ENCODE peak calls at places on chromosomes 2 and 18, in four cellular contexts. W, M, L and Y are unnamed samples.
A peak's percentile ranks its signal among the peaks of the same experiment; 100 is the strongest.

GRCh38 chr2:166128156-166128505 is 311 bp upstream of the SCN1A start:
- DNase-seq in W (no peak), M (no peak), L (no peak), Y (no peak)

GRCh38 chr2:37634914-37635358 is 36.5 kb downstream of the CDC42EP3 start:
- DNase-seq in W (no peak), M (no peak), L (no peak), Y (no peak)

GRCh38 chr2:240557808-240558207 is at the start of gene ANKMY1:
- DNase-seq in W (peak; percentile 69), M (peak; percentile 10), L (peak; percentile 75), Y (no peak)

GRCh38 chr2:39492095-39492590 is 55.1 kb upstream of the MAP4K3 start:
- DNase-seq in W (peak; percentile 93), M (no peak), L (peak; percentile 94), Y (no peak)

GRCh38 chr2:207239222-207239674 is 73.5 kb upstream of the KLF7 start:
- DNase-seq in W (peak; percentile 100), M (no peak), L (peak; percentile 100), Y (no peak)

GRCh38 chr2:150572194-150572766 is 84.8 kb upstream of the RND3 start:
- DNase-seq in W (peak; percentile 9), M (no peak), L (no peak), Y (no peak)

GRCh38 chr2:30398084-30398483 is 49.0 kb upstream of the LCLAT1 start:
- DNase-seq in W (no peak), M (no peak), L (no peak), Y (no peak)

GRCh38 chr2:69054431-69054830 is 41.5 kb downstream of the ANTXR1 start:
- DNase-seq in W (peak; percentile 74), M (no peak), L (peak; percentile 23), Y (no peak)

GRCh38 chr2:15941483-15941853 is 1.1 kb downstream of the MYCN start:
- DNase-seq in W (no peak), M (peak; percentile 95), L (no peak), Y (no peak)

GRCh38 chr2:15939556-15939853 is 845 bp upstream of the MYCN start:
- DNase-seq in W (no peak), M (no peak), L (no peak), Y (no peak)

GRCh38 chr2:15938803-15939555 is 1.4 kb upstream of the MYCN start:
- DNase-seq in W (no peak), M (no peak), L (no peak), Y (no peak)

GRCh38 chr2:15940661-15941482 is 522 bp downstream of the MYCN start:
- DNase-seq in W (no peak), M (peak; percentile 60), L (no peak), Y (no peak)

DNA sequence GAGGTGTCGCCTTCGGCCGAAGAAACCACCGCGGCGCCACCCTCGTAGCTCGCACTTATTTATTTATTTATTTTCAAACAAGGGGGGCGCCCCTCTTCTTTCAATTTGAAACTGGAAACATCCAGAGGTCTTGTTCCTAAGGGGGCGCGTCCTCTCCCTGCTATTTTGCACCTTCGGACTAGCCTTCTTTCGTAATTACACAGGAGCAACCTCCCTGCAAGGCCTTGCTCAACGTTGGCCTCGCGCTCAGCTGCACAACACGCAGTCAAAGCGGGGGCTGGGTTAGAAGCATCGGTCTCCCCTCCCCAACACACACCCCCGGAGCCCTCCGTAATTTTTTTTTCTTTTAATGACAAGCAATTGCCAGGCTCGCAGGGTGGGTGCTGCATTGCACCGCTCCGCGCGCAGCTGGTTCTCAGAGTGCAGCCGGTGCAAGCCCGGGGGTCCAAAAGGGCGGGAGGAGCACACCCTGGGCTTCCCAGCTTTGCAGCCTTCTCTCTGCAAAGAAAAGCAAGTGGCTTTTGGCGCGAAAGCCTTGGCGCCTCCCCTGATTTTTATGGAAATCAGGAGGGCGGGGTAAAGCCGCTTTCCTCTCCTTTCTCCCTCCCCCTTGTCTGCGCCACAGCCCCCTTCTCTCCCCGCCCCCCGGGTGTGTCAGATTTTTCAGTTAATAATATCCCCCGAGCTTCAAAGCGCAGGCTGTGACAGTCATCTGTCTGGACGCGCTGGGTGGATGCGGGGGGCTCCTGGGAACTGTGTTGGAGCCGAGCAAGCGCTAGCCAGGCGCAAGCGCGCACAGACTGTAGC is at the start of gene MYCN:
- DNase-seq in W (peak; percentile 23), M (peak; percentile 99), L (peak; percentile 42), Y (no peak)
- TF ChIP-seq CTCF in W (peak; percentile 45), M (no peak), L (no peak), Y (no peak)

DNA sequence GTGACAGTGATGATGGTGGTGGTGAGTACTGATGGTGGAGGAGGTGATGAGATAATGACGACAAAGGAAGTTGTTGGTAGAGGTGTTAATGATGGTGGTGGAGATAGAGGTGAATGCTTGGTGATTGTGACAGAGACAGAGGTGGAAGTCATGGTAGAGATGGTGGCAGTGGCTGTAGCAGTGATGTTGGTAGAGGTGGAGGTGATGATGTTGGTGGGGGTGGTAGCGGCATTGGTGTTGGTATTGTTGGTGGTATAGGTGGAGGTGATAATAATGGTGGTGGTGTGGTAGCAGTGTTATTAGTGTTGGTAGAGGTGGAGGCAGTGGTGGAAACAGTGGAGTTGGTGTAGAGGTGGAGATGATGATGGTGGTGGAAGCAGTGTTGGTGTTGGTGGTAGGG is 36.4 kb downstream of the LYPD1 start:
- DNase-seq in W (no peak), M (no peak), L (no peak), Y (no peak)
- H3K4me3 ChIP-seq in W (no peak overlapping the region), M (no peak overlapping the region), L (no peak overlapping the region), Y (no peak overlapping the region)

GRCh38 chr18:14944838-14945237 is 196.9 kb downstream of the ANKRD30B start:
- DNase-seq in W (no peak), M (no peak), L (no peak), Y (no peak)
- TF ChIP-seq CTCF in W (no peak), M (no peak), L (no peak), Y (no peak)

DNA sequence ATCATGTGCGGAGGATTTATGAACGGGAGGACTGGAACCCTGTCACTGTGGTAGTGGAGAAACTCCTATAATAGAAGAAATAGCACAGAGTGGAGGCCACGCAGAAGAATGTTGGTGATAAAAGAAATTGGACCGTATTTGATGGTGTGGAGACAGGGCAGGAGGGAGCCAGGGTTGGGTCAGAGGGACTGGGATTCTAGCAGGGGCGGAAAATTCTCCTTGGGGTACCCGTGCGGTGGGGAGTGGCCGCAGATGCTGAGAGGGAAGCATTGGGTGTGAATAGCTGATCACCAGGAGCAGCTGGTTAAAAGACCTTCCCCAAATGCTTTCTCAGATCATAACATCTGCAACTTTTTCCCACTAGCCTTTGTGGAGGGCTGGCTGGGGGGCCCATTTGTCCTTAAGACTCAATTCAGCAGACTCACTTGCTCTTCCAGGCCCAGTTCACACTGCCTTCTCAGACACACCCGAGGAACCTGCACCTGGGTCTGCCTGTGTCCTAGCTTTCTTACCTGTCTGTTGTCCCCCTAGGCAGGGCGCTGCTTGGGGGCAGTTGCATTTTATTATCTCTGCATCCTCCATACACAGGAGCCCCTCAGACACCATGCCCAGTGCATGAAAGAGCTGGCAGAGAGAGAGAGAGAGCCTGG is 7.1 kb downstream of the SH3BP4 start:
- DNase-seq in W (no peak), M (no peak), L (no peak), Y (no peak)
- H3K4me3 ChIP-seq in W (no peak overlapping the region), M (no peak overlapping the region), L (no peak overlapping the region), Y (no peak overlapping the region)

GRCh38 chr2:139992078-139992477 is 1211.9 kb upstream of the NXPH2 start:
- DNase-seq in W (no peak), M (peak; percentile 22), L (no peak), Y (no peak)
- TF ChIP-seq CTCF in W (no peak), M (peak; percentile 47), L (no peak), Y (no peak)

GRCh38 chr18:77086656-77087390 is 45.8 kb downstream of the MBP start:
- DNase-seq in W (peak; percentile 11), M (no peak), L (no peak), Y (no peak)
- H3K4me3 ChIP-seq in W (peak overlapping the region; percentile 50), M (no peak overlapping the region), L (peak overlapping the region; percentile 42), Y (no peak overlapping the region)

GRCh38 chr18:57437782-57438668 is 2.9 kb downstream of the ONECUT2 start:
- DNase-seq in W (peak; percentile 35), M (peak; percentile 97), L (peak; percentile 70), Y (peak; percentile 44)
- TF ChIP-seq CTCF in W (peak; percentile 56), M (peak; percentile 95), L (peak; percentile 57), Y (peak; percentile 85)

DNA sequence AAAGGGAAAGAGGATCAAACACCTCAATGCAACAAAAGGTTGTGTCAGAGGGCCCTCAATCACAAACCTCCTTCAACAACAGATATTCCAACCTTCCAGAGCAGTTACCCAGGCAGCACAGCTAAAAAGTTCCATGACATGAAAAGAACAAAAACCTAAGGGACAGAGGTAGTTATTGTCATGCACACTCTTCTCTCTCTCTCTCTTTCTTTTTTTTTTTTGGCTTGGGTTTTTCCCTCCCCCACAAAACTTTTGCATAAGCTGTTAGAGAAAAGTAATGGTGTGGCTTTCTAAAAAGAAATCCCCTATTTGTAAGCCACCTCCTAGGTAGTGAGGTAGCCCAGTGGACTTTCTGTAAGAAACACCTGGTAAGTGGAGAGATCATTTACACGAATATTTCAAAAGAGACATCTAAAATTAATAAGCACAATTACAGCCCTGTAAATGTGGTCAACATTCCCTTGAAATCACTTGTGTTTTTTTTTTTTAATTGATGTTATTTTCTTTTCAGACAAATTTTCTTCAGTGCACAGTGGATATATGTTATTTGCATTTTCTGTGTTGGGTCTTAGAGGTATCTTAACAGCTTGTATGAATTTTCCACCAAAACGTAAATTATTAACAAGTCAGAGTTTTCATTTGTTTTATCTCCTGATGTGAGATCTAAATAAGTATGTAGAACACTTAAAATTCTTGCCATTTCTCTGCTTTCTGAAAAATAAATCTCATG is 48.4 kb downstream of the ZEB2 start:
- DNase-seq in W (no peak), M (no peak), L (no peak), Y (no peak)
- H3K4me3 ChIP-seq in W (no peak overlapping the region), M (no peak overlapping the region), L (no peak overlapping the region), Y (no peak overlapping the region)

GRCh38 chr2:5123597-5124196 is 568.5 kb upstream of the SOX11 start:
- DNase-seq in W (no peak), M (no peak), L (no peak), Y (peak; percentile 64)

GRCh38 chr2:5121106-5121505 is 571.1 kb upstream of the SOX11 start:
- DNase-seq in W (no peak), M (no peak), L (no peak), Y (no peak)

GRCh38 chr2:5125017-5125730 is 567.0 kb upstream of the SOX11 start:
- DNase-seq in W (no peak), M (no peak), L (no peak), Y (no peak)

DNA sequence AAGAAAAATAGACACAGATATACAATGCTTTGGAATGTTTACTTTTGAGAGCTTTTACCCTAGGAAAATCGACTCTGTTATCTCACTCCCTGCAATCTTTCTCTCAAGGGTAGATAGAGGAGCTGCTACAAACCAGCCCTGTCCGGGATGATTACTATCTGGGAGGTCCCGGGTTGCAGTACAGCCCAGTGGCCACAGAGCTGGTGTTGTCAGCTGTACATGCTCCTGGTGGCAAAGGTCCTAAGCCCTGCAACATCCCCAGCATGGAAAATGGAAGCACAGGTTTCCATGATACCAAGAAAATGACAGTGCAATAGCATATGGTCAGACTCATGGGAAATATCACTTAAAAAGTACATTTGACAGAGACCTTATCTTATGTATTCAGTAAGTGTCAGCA is 570.5 kb upstream of the SOX11 start:
- DNase-seq in W (no peak), M (peak; percentile 43), L (no peak), Y (no peak)
- TF ChIP-seq CTCF in W (no peak), M (peak; percentile 29), L (no peak), Y (no peak)